ENCODE peak calls at places on chromosomes 2 and 18, in five cellular contexts. I, B, Z, N and X are unnamed samples.

GRCh38 chr2:43217228-43218220 is 8.9 kb downstream of the ZFP36L2 start:
- DNase-seq in I (no peak), B (no peak), N (no peak), Z (no peak), X (no peak)

GRCh38 chr2:60849165-60849564 is 32.2 kb upstream of the REL start:
- DNase-seq in B (no peak), I (no peak), N (no peak), Z (no peak), X (no peak)

GRCh38 chr2:236899945-236900640 is 185.6 kb upstream of the COPS8 start:
- DNase-seq in N (no peak), B (no peak), I (no peak), Z (no peak), X (no peak)

GRCh38 chr2:227325824-227326195 is 759 bp downstream of the MFF start:
- DNase-seq in I (no peak), B (peak; percentile 31), Z (no peak), N (no peak), X (no peak)

GRCh38 chr2:185644828-185645227 is 93.8 kb upstream of the FSIP2 start:
- DNase-seq in B (no peak), I (no peak), Z (no peak), N (no peak), X (no peak)

GRCh38 chr2:71154798-71155197 is 24.4 kb downstream of the MPHOSPH10 start:
- DNase-seq in N (no peak), Z (peak; percentile 68), B (no peak), I (no peak), X (no peak)

GRCh38 chr2:205053827-205054410 is 508.6 kb downstream of the PARD3B start:
- DNase-seq in N (no peak), B (no peak), Z (no peak), I (no peak), X (no peak)

GRCh38 chr18:13019301-13019700 is 28.1 kb downstream of the CEP192 start:
- DNase-seq in N (no peak), Z (no peak), I (no peak), B (no peak), X (no peak)

GRCh38 chr2:237264480-237265219 is 149.3 kb downstream of the COL6A3 start:
- DNase-seq in Z (no peak), N (no peak), B (no peak), I (no peak), X (no peak)

GRCh38 chr2:98771771-98772521 is 41.0 kb upstream of the MGAT4A start:
- DNase-seq in B (no peak), I (no peak), N (no peak), Z (no peak), X (no peak)

GRCh38 chr2:105804266-105804665 is 59.6 kb downstream of the NCK2 start:
- DNase-seq in B (no peak), Z (no peak), N (peak; percentile 98), I (no peak), X (no peak)

GRCh38 chr2:50726186-50726585 is 305.7 kb downstream of the NRXN1 start:
- DNase-seq in N (no peak), B (no peak), Z (no peak), I (no peak), X (no peak)

GRCh38 chr18:51569153-51569552 is 371.7 kb upstream of the MEX3C start:
- DNase-seq in B (no peak), Z (no peak), N (no peak), I (no peak), X (no peak)

GRCh38 chr2:19865151-19865550 is 36.6 kb downstream of the TTC32 start:
- DNase-seq in I (no peak), B (no peak), N (no peak), Z (no peak), X (no peak)

GRCh38 chr2:25566694-25567093 is 106.7 kb downstream of the DTNB start:
- DNase-seq in I (no peak), N (no peak), B (no peak), Z (no peak), X (peak; percentile 23)

GRCh38 chr2:236887519-236887918 is 198.2 kb upstream of the COPS8 start:
- DNase-seq in I (no peak), Z (no peak), N (no peak), B (no peak), X (no peak)

GRCh38 chr18:23994361-23994902 is 20.1 kb upstream of the TTC39C start:
- DNase-seq in N (peak; percentile 98), I (peak; percentile 11), B (no peak), Z (peak; percentile 3), X (no peak)

GRCh38 chr18:79378416-79379250 is 17.1 kb upstream of the NFATC1 start:
- DNase-seq in Z (peak; percentile 55), N (peak; percentile 46), B (peak; percentile 81), I (peak; percentile 61), X (peak; percentile 62)

GRCh38 chr2:157492189-157492773 is 48.4 kb upstream of the CYTIP start:
- DNase-seq in I (peak; percentile 57), Z (peak; percentile 79), B (peak; percentile 23), N (peak; percentile 79), X (peak; percentile 70)

GRCh38 chr2:8644605-8645175 is 37.2 kb upstream of the ID2 start:
- DNase-seq in B (no peak), Z (no peak), I (peak; percentile 11), N (no peak), X (no peak)

GRCh38 chr2:175525975-175526374 is 344.5 kb upstream of the ATP5MC3 start:
- DNase-seq in I (no peak), Z (no peak), N (no peak), B (no peak), X (no peak)

GRCh38 chr2:196758474-196759377 is 40.8 kb downstream of the GTF3C3 start:
- DNase-seq in I (no peak), B (no peak), N (no peak), Z (peak; percentile 26), X (no peak)

GRCh38 chr18:47531759-47532158 is 280.3 kb upstream of the SKOR2 start:
- DNase-seq in I (no peak), B (no peak), N (no peak), Z (no peak), X (no peak)

GRCh38 chr2:239025081-239025801 is 177.4 kb downstream of the TWIST2 start:
- DNase-seq in B (no peak), I (no peak), Z (no peak), N (no peak), X (no peak)

GRCh38 chr2:241989074-241989473 is 119.5 kb downstream of the RTP5 start:
- DNase-seq in N (no peak), B (no peak), Z (no peak), I (no peak), X (no peak)

GRCh38 chr2:201930831-201931230 is 102.8 kb upstream of the FZD7 start:
- DNase-seq in I (no peak), N (no peak), B (no peak), Z (no peak), X (no peak)

GRCh38 chr2:27831279-27832050 is 58.7 kb downstream of the RBKS start:
- DNase-seq in Z (no peak), B (no peak), I (no peak), N (no peak), X (no peak)

GRCh38 chr18:8705941-8706544 is 687 bp downstream of the MTCL1 start:
- DNase-seq in N (peak; percentile 25), Z (peak; percentile 41), B (no peak), I (no peak), X (no peak)